ENCODE peak calls at places on chromosomes 6 and 20, in eight cellular contexts. One of them, this sample, is unnamed.

GRCh38 chr6:53862517-53863457 is 68.0 kb downstream of the LRRC1 start:
- DNase-seq in neural progenitor cell: no peak
- DNase-seq in fibroblast of lung: peak; percentile 91
- DNase-seq in left ventricle myocardium inferior: no peak
- DNase-seq in brain microvascular endothelial cell: peak; percentile 38
- DNase-seq in heart right ventricle: no peak
- DNase-seq in Peyer's patch: no peak
- DNase-seq in AG04449: peak; percentile 37
- DNase-seq in this sample: no peak

GRCh38 chr6:112202639-112203341 is 51.6 kb downstream of the LAMA4 start:
- DNase-seq in brain microvascular endothelial cell: peak; percentile 53
- DNase-seq in heart right ventricle: no peak
- DNase-seq in Peyer's patch: no peak
- DNase-seq in neural progenitor cell: peak; percentile 55
- DNase-seq in left ventricle myocardium inferior: no peak
- DNase-seq in AG04449: no peak
- DNase-seq in fibroblast of lung: peak; percentile 51
- DNase-seq in this sample: no peak

GRCh38 chr6:41712651-41713103 is 22.7 kb downstream of the TFEB start:
- DNase-seq in brain microvascular endothelial cell: no peak
- DNase-seq in AG04449: no peak
- DNase-seq in left ventricle myocardium inferior: peak; percentile 80
- DNase-seq in fibroblast of lung: peak; percentile 47
- DNase-seq in heart right ventricle: peak; percentile 77
- DNase-seq in Peyer's patch: no peak
- DNase-seq in neural progenitor cell: no peak
- DNase-seq in this sample: peak; percentile 28

GRCh38 chr6:2126351-2126750 is 119.1 kb downstream of the GMDS start:
- DNase-seq in fibroblast of lung: no peak
- DNase-seq in Peyer's patch: no peak
- DNase-seq in neural progenitor cell: no peak
- DNase-seq in heart right ventricle: no peak
- DNase-seq in AG04449: no peak
- DNase-seq in brain microvascular endothelial cell: no peak
- DNase-seq in left ventricle myocardium inferior: no peak
- DNase-seq in this sample: no peak

GRCh38 chr6:152244998-152245630 is 392.0 kb downstream of the SYNE1 start:
- DNase-seq in Peyer's patch: no peak
- DNase-seq in brain microvascular endothelial cell: no peak
- DNase-seq in AG04449: no peak
- DNase-seq in neural progenitor cell: no peak
- DNase-seq in heart right ventricle: no peak
- DNase-seq in left ventricle myocardium inferior: no peak
- DNase-seq in fibroblast of lung: peak; percentile 14
- DNase-seq in this sample: no peak

GRCh38 chr6:75437451-75438185 is 56.0 kb downstream of the FILIP1 start:
- DNase-seq in neural progenitor cell: no peak
- DNase-seq in heart right ventricle: no peak
- DNase-seq in Peyer's patch: no peak
- DNase-seq in left ventricle myocardium inferior: no peak
- DNase-seq in AG04449: no peak
- DNase-seq in brain microvascular endothelial cell: peak; percentile 46
- DNase-seq in fibroblast of lung: peak; percentile 62
- DNase-seq in this sample: no peak

GRCh38 chr6:156934054-156934424 is 156.9 kb downstream of the ARID1B start:
- DNase-seq in fibroblast of lung: no peak
- DNase-seq in heart right ventricle: no peak
- DNase-seq in neural progenitor cell: no peak
- DNase-seq in left ventricle myocardium inferior: no peak
- DNase-seq in brain microvascular endothelial cell: no peak
- DNase-seq in Peyer's patch: no peak
- DNase-seq in AG04449: no peak
- DNase-seq in this sample: peak; percentile 61

GRCh38 chr6:106063448-106063850 is 22.7 kb upstream of the PRDM1 start:
- DNase-seq in fibroblast of lung: peak; percentile 47
- DNase-seq in heart right ventricle: no peak
- DNase-seq in left ventricle myocardium inferior: no peak
- DNase-seq in brain microvascular endothelial cell: no peak
- DNase-seq in AG04449: no peak
- DNase-seq in Peyer's patch: no peak
- DNase-seq in neural progenitor cell: no peak
- DNase-seq in this sample: no peak

GRCh38 chr20:48760403-48760889 is 67.4 kb downstream of the PREX1 start:
- DNase-seq in fibroblast of lung: no peak
- DNase-seq in brain microvascular endothelial cell: peak; percentile 35
- DNase-seq in left ventricle myocardium inferior: no peak
- DNase-seq in heart right ventricle: no peak
- DNase-seq in neural progenitor cell: no peak
- DNase-seq in AG04449: no peak
- DNase-seq in Peyer's patch: no peak
- DNase-seq in this sample: no peak

GRCh38 chr20:39795401-39796272 is 833.5 kb downstream of the DHX35 start:
- DNase-seq in AG04449: no peak
- DNase-seq in heart right ventricle: no peak
- DNase-seq in Peyer's patch: no peak
- DNase-seq in brain microvascular endothelial cell: peak; percentile 16
- DNase-seq in fibroblast of lung: peak; percentile 51
- DNase-seq in neural progenitor cell: no peak
- DNase-seq in left ventricle myocardium inferior: no peak
- DNase-seq in this sample: no peak

GRCh38 chr20:50580016-50580747 is 70.0 kb downstream of the PTPN1 start:
- DNase-seq in brain microvascular endothelial cell: no peak
- DNase-seq in left ventricle myocardium inferior: peak; percentile 67
- DNase-seq in neural progenitor cell: peak; percentile 78
- DNase-seq in fibroblast of lung: peak; percentile 55
- DNase-seq in heart right ventricle: peak; percentile 71
- DNase-seq in Peyer's patch: peak; percentile 70
- DNase-seq in AG04449: no peak
- DNase-seq in this sample: no peak

GRCh38 chr6:3403244-3404154 is 53.4 kb downstream of the SLC22A23 start:
- DNase-seq in heart right ventricle: no peak
- DNase-seq in brain microvascular endothelial cell: no peak
- DNase-seq in fibroblast of lung: no peak
- DNase-seq in neural progenitor cell: no peak
- DNase-seq in Peyer's patch: peak; percentile 78
- DNase-seq in AG04449: no peak
- DNase-seq in left ventricle myocardium inferior: no peak
- DNase-seq in this sample: peak; percentile 92

GRCh38 chr20:38119446-38119845 is 45.6 kb downstream of the TGM2 start:
- DNase-seq in left ventricle myocardium inferior: no peak
- DNase-seq in heart right ventricle: no peak
- DNase-seq in Peyer's patch: no peak
- DNase-seq in brain microvascular endothelial cell: no peak
- DNase-seq in fibroblast of lung: no peak
- DNase-seq in AG04449: no peak
- DNase-seq in neural progenitor cell: no peak
- DNase-seq in this sample: no peak

GRCh38 chr6:136628996-136629395 is 78.8 kb upstream of the MAP7 start:
- DNase-seq in fibroblast of lung: no peak
- DNase-seq in neural progenitor cell: no peak
- DNase-seq in left ventricle myocardium inferior: no peak
- DNase-seq in brain microvascular endothelial cell: peak; percentile 55
- DNase-seq in AG04449: no peak
- DNase-seq in Peyer's patch: no peak
- DNase-seq in heart right ventricle: no peak
- DNase-seq in this sample: no peak

GRCh38 chr6:36959555-36960250 is 5.2 kb downstream of the PI16 start:
- DNase-seq in heart right ventricle: no peak
- DNase-seq in fibroblast of lung: no peak
- DNase-seq in AG04449: no peak
- DNase-seq in Peyer's patch: peak; percentile 24
- DNase-seq in brain microvascular endothelial cell: no peak
- DNase-seq in left ventricle myocardium inferior: no peak
- DNase-seq in neural progenitor cell: no peak
- DNase-seq in this sample: no peak

GRCh38 chr6:132596201-132596600 is 6.7 kb upstream of the TAAR5 start:
- DNase-seq in left ventricle myocardium inferior: no peak
- DNase-seq in heart right ventricle: no peak
- DNase-seq in AG04449: no peak
- DNase-seq in neural progenitor cell: no peak
- DNase-seq in fibroblast of lung: no peak
- DNase-seq in brain microvascular endothelial cell: no peak
- DNase-seq in Peyer's patch: no peak
- DNase-seq in this sample: no peak

GRCh38 chr20:53597085-53597482 is 3.4 kb upstream of the ZNF217 start:
- DNase-seq in left ventricle myocardium inferior: no peak
- DNase-seq in brain microvascular endothelial cell: no peak
- DNase-seq in fibroblast of lung: no peak
- DNase-seq in AG04449: no peak
- DNase-seq in heart right ventricle: no peak
- DNase-seq in neural progenitor cell: no peak
- DNase-seq in Peyer's patch: no peak
- DNase-seq in this sample: peak; percentile 89
- H3K4me3 ChIP-seq in left ventricle myocardium inferior: no peak overlapping the region
- H3K4me3 ChIP-seq in brain microvascular endothelial cell: no peak overlapping the region
- H3K4me3 ChIP-seq in fibroblast of lung: no peak overlapping the region
- H3K4me3 ChIP-seq in AG04449: no peak overlapping the region
- H3K4me3 ChIP-seq in heart right ventricle: no peak overlapping the region
- H3K4me3 ChIP-seq in neural progenitor cell: peak overlapping the region; percentile 4
- H3K4me3 ChIP-seq in Peyer's patch: no peak overlapping the region
- H3K4me3 ChIP-seq in this sample: peak overlapping the region; percentile 55

DNA sequence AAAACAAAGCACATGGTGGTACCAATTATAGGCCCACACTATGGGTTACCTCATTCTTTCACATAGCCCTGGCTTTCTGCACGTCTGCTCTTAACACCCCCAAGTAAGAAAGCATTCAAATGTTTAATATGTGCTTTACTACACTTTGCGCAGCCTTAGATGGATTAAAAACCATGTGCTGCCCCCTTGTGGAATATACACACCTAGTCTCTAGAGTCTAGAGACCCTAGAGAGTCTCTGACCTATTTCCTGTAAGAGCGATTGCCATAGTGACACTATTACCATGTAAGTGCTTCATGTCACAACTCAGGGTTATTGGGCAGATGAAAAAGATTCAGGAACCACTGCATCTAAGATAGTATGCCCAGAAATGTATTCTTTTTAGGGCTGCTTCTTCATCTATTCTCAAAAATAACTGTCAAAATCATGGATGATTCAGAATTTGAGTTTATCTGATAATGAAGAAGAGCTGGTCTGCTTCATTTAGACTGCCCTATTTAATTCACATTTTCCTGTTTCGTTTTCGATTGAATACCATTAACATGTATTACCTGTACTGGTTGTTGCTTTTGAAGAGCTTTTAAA is 186.3 kb downstream of the ADGB start:
- DNase-seq in Peyer's patch: no peak
- DNase-seq in fibroblast of lung: peak; percentile 58
- DNase-seq in neural progenitor cell: peak; percentile 78
- DNase-seq in AG04449: no peak
- DNase-seq in heart right ventricle: no peak
- DNase-seq in left ventricle myocardium inferior: no peak
- DNase-seq in brain microvascular endothelial cell: peak; percentile 53
- DNase-seq in this sample: peak; percentile 7
- TF ChIP-seq CTCF in Peyer's patch: peak; percentile 19
- TF ChIP-seq CTCF in fibroblast of lung: peak; percentile 30
- TF ChIP-seq CTCF in neural progenitor cell: peak; percentile 76
- TF ChIP-seq CTCF in AG04449: peak; percentile 35
- TF ChIP-seq CTCF in heart right ventricle: no peak
- TF ChIP-seq CTCF in left ventricle myocardium inferior: peak; percentile 55
- TF ChIP-seq CTCF in brain microvascular endothelial cell: peak; percentile 58
- TF ChIP-seq CTCF in this sample: peak; percentile 55

GRCh38 chr6:138456393-138456775 is 42.9 kb downstream of the NHSL1 start:
- DNase-seq in AG04449: no peak
- DNase-seq in heart right ventricle: no peak
- DNase-seq in brain microvascular endothelial cell: no peak
- DNase-seq in Peyer's patch: no peak
- DNase-seq in left ventricle myocardium inferior: no peak
- DNase-seq in neural progenitor cell: no peak
- DNase-seq in fibroblast of lung: no peak
- DNase-seq in this sample: no peak
- H3K4me3 ChIP-seq in AG04449: no peak overlapping the region
- H3K4me3 ChIP-seq in heart right ventricle: no peak overlapping the region
- H3K4me3 ChIP-seq in brain microvascular endothelial cell: no peak overlapping the region
- H3K4me3 ChIP-seq in Peyer's patch: peak overlapping the region; percentile 12
- H3K4me3 ChIP-seq in left ventricle myocardium inferior: no peak overlapping the region
- H3K4me3 ChIP-seq in neural progenitor cell: no peak overlapping the region
- H3K4me3 ChIP-seq in fibroblast of lung: no peak overlapping the region
- H3K4me3 ChIP-seq in this sample: no peak overlapping the region

DNA sequence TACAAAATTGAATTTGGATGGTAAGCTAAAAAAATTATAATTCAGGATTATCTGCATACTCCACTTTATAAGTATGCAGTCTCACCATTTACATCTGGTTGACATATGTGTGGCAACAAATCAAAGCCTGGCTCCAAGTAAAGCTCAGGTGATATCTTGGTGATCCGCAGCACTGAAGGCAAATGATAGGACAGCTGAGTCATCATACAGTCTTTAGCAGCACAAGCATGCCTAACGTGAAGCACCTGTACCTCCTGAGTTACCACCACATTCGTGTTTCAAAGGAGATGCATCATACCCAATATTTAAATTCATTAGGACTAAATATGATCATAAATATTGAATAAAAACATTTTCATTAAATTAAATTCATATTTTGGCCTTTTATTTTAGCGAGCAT is 11.8 kb upstream of the STX11 start:
- DNase-seq in fibroblast of lung: no peak
- DNase-seq in brain microvascular endothelial cell: no peak
- DNase-seq in AG04449: no peak
- DNase-seq in left ventricle myocardium inferior: no peak
- DNase-seq in neural progenitor cell: no peak
- DNase-seq in Peyer's patch: no peak
- DNase-seq in heart right ventricle: no peak
- DNase-seq in this sample: no peak
- TF ChIP-seq CTCF in fibroblast of lung: no peak
- TF ChIP-seq CTCF in brain microvascular endothelial cell: no peak
- TF ChIP-seq CTCF in AG04449: no peak
- TF ChIP-seq CTCF in left ventricle myocardium inferior: no peak
- TF ChIP-seq CTCF in neural progenitor cell: no peak
- TF ChIP-seq CTCF in Peyer's patch: no peak
- TF ChIP-seq CTCF in heart right ventricle: no peak
- TF ChIP-seq CTCF in this sample: no peak

GRCh38 chr6:72653032-72653431 is 31.2 kb downstream of the KCNQ5 start:
- DNase-seq in fibroblast of lung: no peak
- DNase-seq in AG04449: no peak
- DNase-seq in Peyer's patch: no peak
- DNase-seq in left ventricle myocardium inferior: no peak
- DNase-seq in heart right ventricle: no peak
- DNase-seq in brain microvascular endothelial cell: no peak
- DNase-seq in neural progenitor cell: no peak
- DNase-seq in this sample: no peak
- H3K4me3 ChIP-seq in fibroblast of lung: no peak overlapping the region
- H3K4me3 ChIP-seq in AG04449: no peak overlapping the region
- H3K4me3 ChIP-seq in Peyer's patch: no peak overlapping the region
- H3K4me3 ChIP-seq in left ventricle myocardium inferior: no peak overlapping the region
- H3K4me3 ChIP-seq in heart right ventricle: no peak overlapping the region
- H3K4me3 ChIP-seq in brain microvascular endothelial cell: no peak overlapping the region
- H3K4me3 ChIP-seq in neural progenitor cell: no peak overlapping the region
- H3K4me3 ChIP-seq in this sample: no peak overlapping the region

This sample was measured in LNCaP clone FGC.